ENCODE peak calls at places on chromosome 12, in four cellular contexts. C is endothelial cell; H is stimulated activated CD4-positive, alpha-beta T cell treated with anti-CD3 and anti-CD28 coated beads, Interleukin-15, amount 100 ng/mL, for 1 hour; R is neural crest cell. J is an unnamed sample.

GRCh38 chr12:111942557-111942956 is 70.4 kb downstream of the TMEM116 start:
- DNase-seq in C (no peak), H (no peak), R (no peak), J (no peak)

GRCh38 chr12:114400925-114401324 is 5.0 kb downstream of the TBX5 start:
- DNase-seq in C (no peak), H (no peak), R (no peak), J (no peak)

GRCh38 chr12:68791897-68792481 is 16.0 kb upstream of the MDM2 start:
- DNase-seq in C (no peak), H (no peak), R (no peak), J (no peak)

GRCh38 chr12:98352835-98353234 is 162.6 kb upstream of the TMPO start:
- DNase-seq in C (no peak), H (no peak), R (no peak), J (no peak)

GRCh38 chr12:57813971-57814771 is 4.4 kb downstream of the AVIL start:
- DNase-seq in C (no peak), H (no peak), R (no peak), J (no peak)

GRCh38 chr12:109549613-109550309 is 23.5 kb downstream of the MMAB start:
- DNase-seq in C (no peak), H (no peak), R (no peak), J (no peak)

GRCh38 chr12:9027156-9027555 is 37.8 kb downstream of the KLRG1 start:
- DNase-seq in C (no peak), H (no peak), R (no peak), J (no peak)

GRCh38 chr12:63068857-63069442 is 82.1 kb downstream of the AVPR1A start:
- DNase-seq in C (peak; percentile 23), H (no peak), R (peak; percentile 8), J (no peak)

GRCh38 chr12:130973109-130973508 is 19.4 kb downstream of the ADGRD1 start:
- DNase-seq in C (no peak), H (no peak), R (no peak), J (no peak)

GRCh38 chr12:125685885-125686284 is 620.6 kb downstream of the AACS start:
- DNase-seq in C (no peak), H (no peak), R (no peak), J (no peak)

GRCh38 chr12:66144796-66145754 is 14.5 kb upstream of the LLPH start:
- DNase-seq in C (peak; percentile 42), H (no peak), R (no peak), J (no peak)

GRCh38 chr12:113285679-113286645 is 48.9 kb downstream of the SLC8B1 start:
- DNase-seq in C (no peak), H (no peak), R (no peak), J (no peak)

GRCh38 chr12:64946132-64946829 is 121.8 kb downstream of the TBC1D30 start:
- DNase-seq in C (no peak), H (no peak), R (peak; percentile 32), J (no peak)

GRCh38 chr12:49098035-49098451 is 3.4 kb upstream of the DHH start:
- DNase-seq in C (peak; percentile 76), H (no peak), R (peak; percentile 78), J (peak; percentile 48)

GRCh38 chr12:117020536-117021220 is 78.5 kb downstream of the TESC start:
- DNase-seq in C (no peak), H (no peak), R (no peak), J (no peak)

GRCh38 chr12:52186135-52186840 is 5.5 kb downstream of the KRT80 start:
- DNase-seq in C (no peak), H (no peak), R (no peak), J (no peak)

GRCh38 chr12:97561321-97562230 is 99.0 kb downstream of the RMST start:
- DNase-seq in C (no peak), H (no peak), R (no peak), J (no peak)

GRCh38 chr12:108643941-108644742 is 10.4 kb upstream of the SELPLG start:
- DNase-seq in C (no peak), H (no peak), R (no peak), J (no peak)

GRCh38 chr12:82383930-82384513 is 25.7 kb downstream of the METTL25 start:
- DNase-seq in C (no peak), H (no peak), R (no peak), J (no peak)

GRCh38 chr12:53065975-53066593 is 13.1 kb downstream of the SPRYD3 start:
- DNase-seq in C (peak; percentile 76), H (peak; percentile 43), R (peak; percentile 79), J (peak; percentile 55)

GRCh38 chr12:19988457-19988856 is 379.9 kb upstream of the PDE3A start:
- DNase-seq in C (no peak), H (no peak), R (no peak), J (no peak)

GRCh38 chr12:112303004-112303403 is 79.2 kb downstream of the HECTD4 start:
- DNase-seq in C (no peak), H (no peak), R (no peak), J (no peak)

GRCh38 chr12:98431089-98431488 is 84.3 kb upstream of the TMPO start:
- DNase-seq in C (no peak), H (no peak), R (no peak), J (no peak)

GRCh38 chr12:753401-754237 is 1.2 kb downstream of the WNK1 start:
- DNase-seq in C (peak; percentile 28), H (peak; percentile 11), R (peak; percentile 33), J (peak; percentile 55)

GRCh38 chr12:124608451-124608870 is 41.0 kb upstream of the NCOR2 start:
- DNase-seq in C (no peak), H (no peak), R (no peak), J (no peak)

GRCh38 chr12:54222609-54223008 is 33.8 kb upstream of the SMUG1 start:
- DNase-seq in C (no peak), H (no peak), R (no peak), J (no peak)

GRCh38 chr12:105426766-105427165 is 96.3 kb downstream of the C12orf75 start:
- DNase-seq in C (no peak), H (no peak), R (no peak), J (no peak)

GRCh38 chr12:117023998-117024960 is 74.9 kb downstream of the TESC start:
- DNase-seq in C (no peak), H (no peak), R (no peak), J (no peak)

J was measured in activated B cell treated with CpG ODN at 0.5 μM for 24 hours.